ENCODE peak calls at places on chromosome 20, in nine cellular contexts. One of them, this sample, is unnamed.

GRCh38 chr20:49351775-49352174 is 73.9 kb upstream of the ZNFX1 start:
- DNase-seq in skeletal muscle cell: no peak
- DNase-seq in NCI-H524: no peak
- DNase-seq in HEK293T: no peak
- DNase-seq in activated CD4-positive, alpha-beta T cell treated with anti-CD3 and anti-CD28 coated beads, Interleukin-2, amount 50 U/mL, for 4 hours: no peak
- DNase-seq in WTC11: no peak
- DNase-seq in activated naive CD4-positive, alpha-beta T cell treated with anti-CD3 and anti-CD28 coated beads, Interleukin-2, amount 10 ng/mL, durations not matched to agents 7 days and 5 days: no peak
- DNase-seq in right cardiac atrium: no peak
- DNase-seq in H54: no peak
- DNase-seq in this sample: no peak

GRCh38 chr20:44540834-44541233 is 19.0 kb upstream of the SERINC3 start:
- DNase-seq in WTC11: no peak
- DNase-seq in HEK293T: no peak
- DNase-seq in H54: peak; percentile 23
- DNase-seq in NCI-H524: no peak
- DNase-seq in activated naive CD4-positive, alpha-beta T cell treated with anti-CD3 and anti-CD28 coated beads, Interleukin-2, amount 10 ng/mL, durations not matched to agents 7 days and 5 days: no peak
- DNase-seq in activated CD4-positive, alpha-beta T cell treated with anti-CD3 and anti-CD28 coated beads, Interleukin-2, amount 50 U/mL, for 4 hours: no peak
- DNase-seq in right cardiac atrium: no peak
- DNase-seq in skeletal muscle cell: peak; percentile 32
- DNase-seq in this sample: no peak

GRCh38 chr20:49384437-49385434 is 97.7 kb downstream of the KCNB1 start:
- DNase-seq in activated naive CD4-positive, alpha-beta T cell treated with anti-CD3 and anti-CD28 coated beads, Interleukin-2, amount 10 ng/mL, durations not matched to agents 7 days and 5 days: peak; percentile 80
- DNase-seq in HEK293T: peak; percentile 79
- DNase-seq in H54: peak; percentile 37
- DNase-seq in skeletal muscle cell: no peak
- DNase-seq in right cardiac atrium: peak; percentile 89
- DNase-seq in WTC11: peak; percentile 97
- DNase-seq in NCI-H524: peak; percentile 96
- DNase-seq in activated CD4-positive, alpha-beta T cell treated with anti-CD3 and anti-CD28 coated beads, Interleukin-2, amount 50 U/mL, for 4 hours: peak; percentile 52
- DNase-seq in this sample: peak; percentile 19

GRCh38 chr20:40986774-40987173 is 41.8 kb upstream of the TOP1 start:
- DNase-seq in NCI-H524: no peak
- DNase-seq in activated naive CD4-positive, alpha-beta T cell treated with anti-CD3 and anti-CD28 coated beads, Interleukin-2, amount 10 ng/mL, durations not matched to agents 7 days and 5 days: no peak
- DNase-seq in H54: no peak
- DNase-seq in skeletal muscle cell: no peak
- DNase-seq in WTC11: no peak
- DNase-seq in activated CD4-positive, alpha-beta T cell treated with anti-CD3 and anti-CD28 coated beads, Interleukin-2, amount 50 U/mL, for 4 hours: no peak
- DNase-seq in right cardiac atrium: no peak
- DNase-seq in HEK293T: no peak
- DNase-seq in this sample: no peak

GRCh38 chr20:49445176-49445575 is 37.3 kb downstream of the KCNB1 start:
- DNase-seq in right cardiac atrium: no peak
- DNase-seq in WTC11: no peak
- DNase-seq in HEK293T: no peak
- DNase-seq in NCI-H524: no peak
- DNase-seq in activated naive CD4-positive, alpha-beta T cell treated with anti-CD3 and anti-CD28 coated beads, Interleukin-2, amount 10 ng/mL, durations not matched to agents 7 days and 5 days: no peak
- DNase-seq in activated CD4-positive, alpha-beta T cell treated with anti-CD3 and anti-CD28 coated beads, Interleukin-2, amount 50 U/mL, for 4 hours: no peak
- DNase-seq in H54: peak; percentile 49
- DNase-seq in skeletal muscle cell: no peak
- DNase-seq in this sample: no peak

GRCh38 chr20:2470051-2470431 is 548 bp downstream of the SNRPB start:
- DNase-seq in NCI-H524: peak; percentile 9
- DNase-seq in HEK293T: peak; percentile 55
- DNase-seq in right cardiac atrium: no peak
- DNase-seq in activated CD4-positive, alpha-beta T cell treated with anti-CD3 and anti-CD28 coated beads, Interleukin-2, amount 50 U/mL, for 4 hours: peak; percentile 49
- DNase-seq in activated naive CD4-positive, alpha-beta T cell treated with anti-CD3 and anti-CD28 coated beads, Interleukin-2, amount 10 ng/mL, durations not matched to agents 7 days and 5 days: peak; percentile 76
- DNase-seq in H54: peak; percentile 41
- DNase-seq in WTC11: no peak
- DNase-seq in skeletal muscle cell: no peak
- DNase-seq in this sample: peak; percentile 54

GRCh38 chr20:4084096-4084495 is 68.7 kb upstream of the RNF24 start:
- DNase-seq in activated naive CD4-positive, alpha-beta T cell treated with anti-CD3 and anti-CD28 coated beads, Interleukin-2, amount 10 ng/mL, durations not matched to agents 7 days and 5 days: no peak
- DNase-seq in NCI-H524: no peak
- DNase-seq in WTC11: no peak
- DNase-seq in H54: no peak
- DNase-seq in activated CD4-positive, alpha-beta T cell treated with anti-CD3 and anti-CD28 coated beads, Interleukin-2, amount 50 U/mL, for 4 hours: no peak
- DNase-seq in HEK293T: peak; percentile 1
- DNase-seq in skeletal muscle cell: no peak
- DNase-seq in right cardiac atrium: no peak
- DNase-seq in this sample: no peak

GRCh38 chr20:49245921-49246740 is 26.9 kb downstream of the DDX27 start:
- DNase-seq in activated CD4-positive, alpha-beta T cell treated with anti-CD3 and anti-CD28 coated beads, Interleukin-2, amount 50 U/mL, for 4 hours: no peak
- DNase-seq in HEK293T: peak; percentile 63
- DNase-seq in H54: peak; percentile 40
- DNase-seq in WTC11: no peak
- DNase-seq in right cardiac atrium: peak; percentile 67
- DNase-seq in skeletal muscle cell: no peak
- DNase-seq in NCI-H524: peak; percentile 44
- DNase-seq in activated naive CD4-positive, alpha-beta T cell treated with anti-CD3 and anti-CD28 coated beads, Interleukin-2, amount 10 ng/mL, durations not matched to agents 7 days and 5 days: peak; percentile 32
- DNase-seq in this sample: peak; percentile 39

GRCh38 chr20:19212524-19213502 is at the start of gene SLC24A3:
- DNase-seq in activated naive CD4-positive, alpha-beta T cell treated with anti-CD3 and anti-CD28 coated beads, Interleukin-2, amount 10 ng/mL, durations not matched to agents 7 days and 5 days: peak; percentile 31
- DNase-seq in HEK293T: peak; percentile 54
- DNase-seq in activated CD4-positive, alpha-beta T cell treated with anti-CD3 and anti-CD28 coated beads, Interleukin-2, amount 50 U/mL, for 4 hours: no peak
- DNase-seq in WTC11: peak; percentile 77
- DNase-seq in skeletal muscle cell: no peak
- DNase-seq in right cardiac atrium: peak; percentile 90
- DNase-seq in NCI-H524: peak; percentile 77
- DNase-seq in H54: no peak
- DNase-seq in this sample: peak; percentile 52

GRCh38 chr20:64102647-64103354 is 4.6 kb downstream of the NPBWR2 start:
- DNase-seq in NCI-H524: peak; percentile 66
- DNase-seq in activated CD4-positive, alpha-beta T cell treated with anti-CD3 and anti-CD28 coated beads, Interleukin-2, amount 50 U/mL, for 4 hours: no peak
- DNase-seq in HEK293T: peak; percentile 48
- DNase-seq in skeletal muscle cell: no peak
- DNase-seq in WTC11: peak; percentile 71
- DNase-seq in H54: no peak
- DNase-seq in right cardiac atrium: peak; percentile 71
- DNase-seq in activated naive CD4-positive, alpha-beta T cell treated with anti-CD3 and anti-CD28 coated beads, Interleukin-2, amount 10 ng/mL, durations not matched to agents 7 days and 5 days: peak; percentile 18
- DNase-seq in this sample: no peak

GRCh38 chr20:7790189-7790588 is 150.1 kb downstream of the HAO1 start:
- DNase-seq in activated CD4-positive, alpha-beta T cell treated with anti-CD3 and anti-CD28 coated beads, Interleukin-2, amount 50 U/mL, for 4 hours: no peak
- DNase-seq in activated naive CD4-positive, alpha-beta T cell treated with anti-CD3 and anti-CD28 coated beads, Interleukin-2, amount 10 ng/mL, durations not matched to agents 7 days and 5 days: no peak
- DNase-seq in H54: peak; percentile 6
- DNase-seq in right cardiac atrium: no peak
- DNase-seq in skeletal muscle cell: peak; percentile 3
- DNase-seq in WTC11: no peak
- DNase-seq in HEK293T: no peak
- DNase-seq in NCI-H524: no peak
- DNase-seq in this sample: no peak

GRCh38 chr20:46353506-46354206 is 45.4 kb upstream of the CDH22 start:
- DNase-seq in skeletal muscle cell: no peak
- DNase-seq in right cardiac atrium: no peak
- DNase-seq in NCI-H524: peak; percentile 15
- DNase-seq in activated naive CD4-positive, alpha-beta T cell treated with anti-CD3 and anti-CD28 coated beads, Interleukin-2, amount 10 ng/mL, durations not matched to agents 7 days and 5 days: no peak
- DNase-seq in WTC11: no peak
- DNase-seq in HEK293T: no peak
- DNase-seq in activated CD4-positive, alpha-beta T cell treated with anti-CD3 and anti-CD28 coated beads, Interleukin-2, amount 50 U/mL, for 4 hours: no peak
- DNase-seq in H54: no peak
- DNase-seq in this sample: no peak

GRCh38 chr20:25227317-25227831 is 20.5 kb upstream of the PYGB start:
- DNase-seq in HEK293T: no peak
- DNase-seq in activated naive CD4-positive, alpha-beta T cell treated with anti-CD3 and anti-CD28 coated beads, Interleukin-2, amount 10 ng/mL, durations not matched to agents 7 days and 5 days: no peak
- DNase-seq in NCI-H524: no peak
- DNase-seq in right cardiac atrium: peak; percentile 63
- DNase-seq in WTC11: no peak
- DNase-seq in activated CD4-positive, alpha-beta T cell treated with anti-CD3 and anti-CD28 coated beads, Interleukin-2, amount 50 U/mL, for 4 hours: no peak
- DNase-seq in skeletal muscle cell: no peak
- DNase-seq in H54: no peak
- DNase-seq in this sample: no peak

GRCh38 chr20:57522380-57522973 is 2.5 kb downstream of the CTCFL start:
- DNase-seq in H54: no peak
- DNase-seq in activated CD4-positive, alpha-beta T cell treated with anti-CD3 and anti-CD28 coated beads, Interleukin-2, amount 50 U/mL, for 4 hours: no peak
- DNase-seq in NCI-H524: no peak
- DNase-seq in WTC11: no peak
- DNase-seq in skeletal muscle cell: no peak
- DNase-seq in activated naive CD4-positive, alpha-beta T cell treated with anti-CD3 and anti-CD28 coated beads, Interleukin-2, amount 10 ng/mL, durations not matched to agents 7 days and 5 days: no peak
- DNase-seq in HEK293T: no peak
- DNase-seq in right cardiac atrium: no peak
- DNase-seq in this sample: no peak

GRCh38 chr20:13009682-13010406 is 1.1 kb downstream of the SPTLC3 start:
- DNase-seq in WTC11: no peak
- DNase-seq in H54: peak; percentile 35
- DNase-seq in NCI-H524: no peak
- DNase-seq in HEK293T: no peak
- DNase-seq in right cardiac atrium: no peak
- DNase-seq in activated CD4-positive, alpha-beta T cell treated with anti-CD3 and anti-CD28 coated beads, Interleukin-2, amount 50 U/mL, for 4 hours: no peak
- DNase-seq in activated naive CD4-positive, alpha-beta T cell treated with anti-CD3 and anti-CD28 coated beads, Interleukin-2, amount 10 ng/mL, durations not matched to agents 7 days and 5 days: no peak
- DNase-seq in skeletal muscle cell: peak; percentile 90
- DNase-seq in this sample: peak; percentile 3

GRCh38 chr20:52209154-52209571 is 17.6 kb upstream of the ZFP64 start:
- DNase-seq in right cardiac atrium: no peak
- DNase-seq in WTC11: peak; percentile 53
- DNase-seq in activated CD4-positive, alpha-beta T cell treated with anti-CD3 and anti-CD28 coated beads, Interleukin-2, amount 50 U/mL, for 4 hours: no peak
- DNase-seq in NCI-H524: no peak
- DNase-seq in activated naive CD4-positive, alpha-beta T cell treated with anti-CD3 and anti-CD28 coated beads, Interleukin-2, amount 10 ng/mL, durations not matched to agents 7 days and 5 days: no peak
- DNase-seq in HEK293T: no peak
- DNase-seq in skeletal muscle cell: no peak
- DNase-seq in H54: no peak
- DNase-seq in this sample: no peak

GRCh38 chr20:62699741-62700140 is 8.9 kb upstream of the NTSR1 start:
- DNase-seq in H54: no peak
- DNase-seq in skeletal muscle cell: no peak
- DNase-seq in right cardiac atrium: peak; percentile 24
- DNase-seq in activated CD4-positive, alpha-beta T cell treated with anti-CD3 and anti-CD28 coated beads, Interleukin-2, amount 50 U/mL, for 4 hours: no peak
- DNase-seq in HEK293T: no peak
- DNase-seq in NCI-H524: no peak
- DNase-seq in WTC11: no peak
- DNase-seq in activated naive CD4-positive, alpha-beta T cell treated with anti-CD3 and anti-CD28 coated beads, Interleukin-2, amount 10 ng/mL, durations not matched to agents 7 days and 5 days: no peak
- DNase-seq in this sample: no peak

GRCh38 chr20:4073852-4074741 is 58.7 kb upstream of the RNF24 start:
- DNase-seq in NCI-H524: no peak
- DNase-seq in skeletal muscle cell: no peak
- DNase-seq in activated CD4-positive, alpha-beta T cell treated with anti-CD3 and anti-CD28 coated beads, Interleukin-2, amount 50 U/mL, for 4 hours: no peak
- DNase-seq in right cardiac atrium: no peak
- DNase-seq in H54: no peak
- DNase-seq in HEK293T: peak; percentile 2
- DNase-seq in activated naive CD4-positive, alpha-beta T cell treated with anti-CD3 and anti-CD28 coated beads, Interleukin-2, amount 10 ng/mL, durations not matched to agents 7 days and 5 days: no peak
- DNase-seq in WTC11: no peak
- DNase-seq in this sample: no peak

GRCh38 chr20:52923123-52923543 is 49.0 kb upstream of the TSHZ2 start:
- DNase-seq in NCI-H524: no peak
- DNase-seq in H54: no peak
- DNase-seq in right cardiac atrium: no peak
- DNase-seq in HEK293T: no peak
- DNase-seq in activated naive CD4-positive, alpha-beta T cell treated with anti-CD3 and anti-CD28 coated beads, Interleukin-2, amount 10 ng/mL, durations not matched to agents 7 days and 5 days: no peak
- DNase-seq in WTC11: no peak
- DNase-seq in skeletal muscle cell: peak; percentile 90
- DNase-seq in activated CD4-positive, alpha-beta T cell treated with anti-CD3 and anti-CD28 coated beads, Interleukin-2, amount 50 U/mL, for 4 hours: no peak
- DNase-seq in this sample: no peak

GRCh38 chr20:58088105-58088504 is 140.3 kb downstream of the ANKRD60 start:
- DNase-seq in WTC11: no peak
- DNase-seq in NCI-H524: no peak
- DNase-seq in HEK293T: no peak
- DNase-seq in activated naive CD4-positive, alpha-beta T cell treated with anti-CD3 and anti-CD28 coated beads, Interleukin-2, amount 10 ng/mL, durations not matched to agents 7 days and 5 days: no peak
- DNase-seq in H54: no peak
- DNase-seq in activated CD4-positive, alpha-beta T cell treated with anti-CD3 and anti-CD28 coated beads, Interleukin-2, amount 50 U/mL, for 4 hours: no peak
- DNase-seq in skeletal muscle cell: no peak
- DNase-seq in right cardiac atrium: no peak
- DNase-seq in this sample: no peak

GRCh38 chr20:53652090-53652858 is 58.6 kb upstream of the ZNF217 start:
- DNase-seq in skeletal muscle cell: no peak
- DNase-seq in HEK293T: no peak
- DNase-seq in right cardiac atrium: no peak
- DNase-seq in H54: no peak
- DNase-seq in activated naive CD4-positive, alpha-beta T cell treated with anti-CD3 and anti-CD28 coated beads, Interleukin-2, amount 10 ng/mL, durations not matched to agents 7 days and 5 days: no peak
- DNase-seq in NCI-H524: no peak
- DNase-seq in activated CD4-positive, alpha-beta T cell treated with anti-CD3 and anti-CD28 coated beads, Interleukin-2, amount 50 U/mL, for 4 hours: no peak
- DNase-seq in WTC11: no peak
- DNase-seq in this sample: no peak

GRCh38 chr20:60034231-60035110 is 76.2 kb downstream of the CDH26 start:
- DNase-seq in right cardiac atrium: peak; percentile 69
- DNase-seq in NCI-H524: no peak
- DNase-seq in activated naive CD4-positive, alpha-beta T cell treated with anti-CD3 and anti-CD28 coated beads, Interleukin-2, amount 10 ng/mL, durations not matched to agents 7 days and 5 days: no peak
- DNase-seq in skeletal muscle cell: no peak
- DNase-seq in H54: no peak
- DNase-seq in activated CD4-positive, alpha-beta T cell treated with anti-CD3 and anti-CD28 coated beads, Interleukin-2, amount 50 U/mL, for 4 hours: no peak
- DNase-seq in HEK293T: no peak
- DNase-seq in WTC11: no peak
- DNase-seq in this sample: no peak

GRCh38 chr20:63636752-63637633 is 10.1 kb upstream of the GMEB2 start:
- DNase-seq in right cardiac atrium: peak; percentile 46
- DNase-seq in skeletal muscle cell: no peak
- DNase-seq in HEK293T: no peak
- DNase-seq in activated CD4-positive, alpha-beta T cell treated with anti-CD3 and anti-CD28 coated beads, Interleukin-2, amount 50 U/mL, for 4 hours: no peak
- DNase-seq in WTC11: no peak
- DNase-seq in NCI-H524: no peak
- DNase-seq in H54: no peak
- DNase-seq in activated naive CD4-positive, alpha-beta T cell treated with anti-CD3 and anti-CD28 coated beads, Interleukin-2, amount 10 ng/mL, durations not matched to agents 7 days and 5 days: no peak
- DNase-seq in this sample: no peak

GRCh38 chr20:2692036-2692885 is at the start of gene EBF4:
- DNase-seq in NCI-H524: peak; percentile 29
- DNase-seq in H54: no peak
- DNase-seq in WTC11: peak; percentile 49
- DNase-seq in activated CD4-positive, alpha-beta T cell treated with anti-CD3 and anti-CD28 coated beads, Interleukin-2, amount 50 U/mL, for 4 hours: peak; percentile 18
- DNase-seq in HEK293T: peak; percentile 81
- DNase-seq in right cardiac atrium: peak; percentile 81
- DNase-seq in skeletal muscle cell: no peak
- DNase-seq in activated naive CD4-positive, alpha-beta T cell treated with anti-CD3 and anti-CD28 coated beads, Interleukin-2, amount 10 ng/mL, durations not matched to agents 7 days and 5 days: peak; percentile 43
- DNase-seq in this sample: peak; percentile 59

This sample was measured in GM12892.